ENCODE peak calls at places on chromosomes 16 and 17, in four cellular contexts. J is breast epithelium, V is ascending aorta, U is left ventricle myocardium inferior. Q is an unnamed sample.

GRCh38 chr16:29784157-29784556 is 6.1 kb downstream of the ZG16 start:
- DNase-seq in V (no peak), J (no peak), U (no peak), Q (no peak)

GRCh38 chr16:66278604-66279262 is 87.8 kb upstream of the CDH5 start:
- DNase-seq in V (no peak), J (no peak), U (no peak), Q (no peak)

GRCh38 chr17:41919165-41919817 is 540 bp upstream of the ACLY start:
- DNase-seq in J (no peak), U (no peak), V (no peak), Q (peak; percentile 75)

GRCh38 chr16:84237994-84238750 is 1.6 kb downstream of the KCNG4 start:
- DNase-seq in U (no peak), V (no peak), J (no peak), Q (no peak)

GRCh38 chr16:35210681-35211433 is 1751.4 kb downstream of the TP53TG3F start:
- DNase-seq in U (no peak), V (no peak), J (no peak), Q (no peak)

GRCh38 chr17:60586288-60586974 is 13.6 kb upstream of the PPM1D start:
- DNase-seq in U (no peak), V (no peak), J (no peak), Q (no peak)

GRCh38 chr17:51914613-51915012 is 243.9 kb downstream of the CA10 start:
- DNase-seq in U (no peak), V (no peak), J (no peak), Q (no peak)

GRCh38 chr16:81738831-81739496 is 40.1 kb upstream of the PLCG2 start:
- DNase-seq in V (no peak), U (peak; percentile 53), J (no peak), Q (no peak)

GRCh38 chr16:23121024-23121423 is 28.2 kb downstream of the USP31 start:
- DNase-seq in V (no peak), U (no peak), J (no peak), Q (no peak)

GRCh38 chr16:85157813-85158701 is 45.8 kb upstream of the CIBAR2 start:
- DNase-seq in U (no peak), J (no peak), V (no peak), Q (no peak)

GRCh38 chr17:81644976-81645952 is 8.3 kb downstream of the TSPAN10 start:
- DNase-seq in U (no peak), J (no peak), V (no peak), Q (no peak)

GRCh38 chr17:5226940-5227878 is 7.5 kb downstream of the SCIMP start:
- DNase-seq in V (no peak), J (no peak), U (no peak), Q (no peak)

GRCh38 chr17:61422116-61422799 is 22.6 kb downstream of the TBX2 start:
- DNase-seq in V (no peak), J (no peak), U (no peak), Q (no peak)

GRCh38 chr17:34987232-34987631 is 6.9 kb downstream of the LIG3 start:
- DNase-seq in J (no peak), U (no peak), V (no peak), Q (no peak)

GRCh38 chr17:49959183-49959935 is 9.6 kb upstream of the DLX4 start:
- DNase-seq in J (no peak), U (no peak), V (no peak), Q (no peak)

GRCh38 chr17:67216544-67217320 is 28.3 kb downstream of the HELZ start:
- DNase-seq in J (no peak), V (no peak), U (no peak), Q (no peak)

GRCh38 chr17:35218901-35219300 is 24.0 kb upstream of the SLFN5 start:
- DNase-seq in U (no peak), J (no peak), V (no peak), Q (no peak)

GRCh38 chr16:86519649-86520316 is 9.5 kb downstream of the FOXF1 start:
- DNase-seq in V (no peak), U (peak; percentile 51), J (no peak), Q (no peak)

GRCh38 chr17:57455063-57455914 is 199.0 kb downstream of the MSI2 start:
- DNase-seq in J (no peak), U (no peak), V (no peak), Q (no peak)

GRCh38 chr17:17824119-17824779 is 12.5 kb downstream of the SREBF1 start:
- DNase-seq in U (no peak), J (no peak), V (no peak), Q (no peak)

GRCh38 chr17:30095507-30096244 is 20.9 kb upstream of the NSRP1 start:
- DNase-seq in J (no peak), V (no peak), U (no peak), Q (no peak)

GRCh38 chr16:4273858-4274291 is 1.1 kb upstream of the TFAP4 start:
- DNase-seq in J (peak; percentile 47), V (peak; percentile 78), U (peak; percentile 60), Q (no peak)

GRCh38 chr17:37466471-37466870 is 23.2 kb upstream of the DUSP14 start:
- DNase-seq in J (no peak), U (no peak), V (no peak), Q (no peak)

GRCh38 chr17:66540131-66540781 is 237.8 kb downstream of the PRKCA start:
- DNase-seq in U (peak; percentile 35), V (no peak), J (peak; percentile 23), Q (no peak)

GRCh38 chr17:80992948-80993624 is 1.4 kb downstream of the CHMP6 start:
- DNase-seq in V (no peak), U (no peak), J (no peak), Q (no peak)

GRCh38 chr17:8084250-8084649 is 3.3 kb downstream of the ALOX12B start:
- DNase-seq in V (no peak), J (no peak), U (no peak), Q (no peak)

DNA sequence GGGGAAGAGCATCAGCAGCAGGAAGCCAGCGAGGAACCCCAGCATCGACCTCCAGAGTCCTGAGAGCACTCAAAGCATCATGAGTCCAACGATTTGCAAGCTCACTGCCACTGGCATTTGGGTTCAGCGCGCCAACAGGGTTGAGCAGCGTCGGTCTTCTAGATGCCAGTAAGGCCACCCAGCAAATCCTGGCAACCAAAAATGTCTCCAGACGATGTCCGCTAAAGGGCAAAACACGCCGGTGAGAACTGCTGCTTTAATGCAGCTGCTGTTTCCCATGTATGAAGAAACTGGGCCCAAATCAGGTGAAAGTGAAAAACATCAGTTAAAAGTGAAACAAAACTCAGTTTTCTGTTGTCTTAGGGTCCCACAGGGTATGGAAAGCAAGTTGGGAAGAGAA is 70.2 kb downstream of the ANKRD11 start:
- DNase-seq in U (no peak), J (no peak), V (no peak), Q (no peak)
- H3K4me3 ChIP-seq in U (no peak overlapping the region), J (no peak overlapping the region), V (no peak overlapping the region), Q (no peak overlapping the region)

DNA sequence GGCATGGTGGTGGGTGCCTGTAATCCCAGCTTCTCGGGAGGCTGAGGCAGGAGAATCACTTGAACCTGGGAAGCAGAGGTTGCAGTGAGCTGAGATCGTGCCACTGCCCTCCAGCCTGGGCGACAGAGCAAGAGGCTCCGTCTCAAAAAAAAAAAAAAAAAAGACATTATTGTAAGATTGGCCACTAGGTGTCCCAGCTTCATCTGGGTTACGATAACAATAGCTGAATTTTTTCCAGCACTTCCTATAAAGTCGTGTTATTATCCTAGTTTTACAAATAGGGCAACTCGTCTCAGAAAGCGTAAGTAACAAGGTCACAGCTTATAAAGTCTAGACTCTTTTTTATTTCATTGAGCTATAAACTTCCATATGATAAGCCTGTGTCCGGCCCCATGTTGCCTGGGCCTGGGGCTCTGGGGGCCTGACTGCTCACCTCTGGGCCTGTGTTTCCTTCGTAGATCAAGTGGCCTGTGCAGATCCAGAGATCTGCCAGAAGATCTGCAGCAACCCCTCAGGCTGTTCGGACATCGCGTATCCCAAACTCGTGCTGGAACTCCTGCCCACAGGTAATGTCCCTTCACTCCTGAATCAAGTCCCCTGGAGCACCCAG is 60.5 kb downstream of the SLC5A11 start:
- DNase-seq in J (no peak), U (no peak), V (no peak), Q (no peak)
- TF ChIP-seq CTCF in J (no peak), U (peak; percentile 59), V (peak; percentile 22), Q (peak; percentile 66)

DNA sequence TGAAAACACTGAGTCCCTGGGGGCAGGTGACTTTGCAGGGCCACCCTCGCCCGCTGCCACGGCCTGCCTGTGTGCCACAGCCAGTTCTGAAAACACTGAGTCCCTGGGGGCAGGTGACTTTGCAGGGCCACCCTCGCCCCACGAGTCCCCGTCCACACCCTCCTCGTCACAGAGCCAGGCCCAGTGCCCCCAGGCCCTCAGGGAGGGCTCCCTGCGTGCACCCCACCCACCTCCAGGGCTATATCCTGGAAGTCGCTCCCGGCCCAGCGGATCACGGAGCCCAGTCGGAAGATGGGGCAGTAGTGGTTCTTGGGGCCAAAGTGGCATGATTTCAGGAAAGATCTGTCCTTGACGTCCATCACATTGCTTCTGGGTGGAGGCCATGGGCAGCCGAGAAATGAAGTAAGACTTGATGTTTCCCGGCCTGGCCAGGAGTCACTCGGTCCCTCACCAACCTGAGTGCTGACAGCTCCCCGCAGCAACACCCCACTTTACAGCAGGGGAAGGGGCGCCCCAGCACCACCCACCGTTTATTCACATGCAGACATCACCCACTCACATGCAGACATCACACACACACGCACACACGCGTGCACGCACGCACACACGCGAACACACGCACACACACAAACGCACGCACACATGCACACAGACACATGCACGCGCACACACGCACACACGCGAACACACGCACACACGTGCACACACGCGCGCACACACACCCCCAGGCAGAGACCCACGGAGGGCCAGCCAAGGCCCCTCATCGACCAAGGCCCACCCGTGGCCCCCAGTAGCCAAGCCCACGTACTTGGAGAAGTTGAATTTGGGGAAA is 6.5 kb downstream of the P2RX5 start:
- DNase-seq in J (no peak), V (no peak), U (no peak), Q (no peak)
- H3K4me1 ChIP-seq in J (no peaks in the 10 kb centered on the region), V (no peaks in the 10 kb centered on the region), U (peaks cover 3% of the 10 kb centered on the region), Q (no peaks in the 10 kb centered on the region)

GRCh38 chr17:38673714-38674012 is 1.1 kb downstream of the EPOP start:
- DNase-seq in V (no peak), J (no peak), U (peak; percentile 22), Q (no peak)
- H3K4me3 ChIP-seq in V (peak overlapping the region; percentile 70), J (peak overlapping the region; percentile 63), U (peak overlapping the region; percentile 76), Q (peak overlapping the region; percentile 75)

GRCh38 chr17:12028611-12029010 is 7.9 kb downstream of the MAP2K4 start:
- DNase-seq in V (no peak), J (no peak), U (no peak), Q (no peak)
- TF ChIP-seq CTCF in V (no peak), J (no peak), U (no peak), Q (no peak)

DNA sequence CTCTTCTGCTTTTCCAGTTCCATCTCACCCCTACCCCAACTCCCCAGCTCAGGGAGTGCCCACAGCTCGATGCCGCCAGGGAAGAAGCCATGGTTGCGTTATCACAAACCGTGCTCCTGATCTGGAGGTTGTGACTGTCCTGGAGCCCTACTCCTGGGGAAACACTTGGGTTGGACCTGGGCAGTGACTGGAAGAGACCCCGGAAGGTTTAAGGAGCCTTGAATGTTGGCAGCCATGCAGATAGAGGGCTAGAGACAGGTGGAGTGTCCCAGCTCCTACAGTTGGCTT is 2.6 kb downstream of the MMP15 start:
- DNase-seq in U (peak; percentile 9), V (no peak), J (no peak), Q (no peak)
- H3K4me1 ChIP-seq in U (peaks cover 100% of the 10 kb centered on the region), V (peaks cover 7% of the 10 kb centered on the region), J (peaks cover 8% of the 10 kb centered on the region), Q (peaks cover 2% of the 10 kb centered on the region)

DNA sequence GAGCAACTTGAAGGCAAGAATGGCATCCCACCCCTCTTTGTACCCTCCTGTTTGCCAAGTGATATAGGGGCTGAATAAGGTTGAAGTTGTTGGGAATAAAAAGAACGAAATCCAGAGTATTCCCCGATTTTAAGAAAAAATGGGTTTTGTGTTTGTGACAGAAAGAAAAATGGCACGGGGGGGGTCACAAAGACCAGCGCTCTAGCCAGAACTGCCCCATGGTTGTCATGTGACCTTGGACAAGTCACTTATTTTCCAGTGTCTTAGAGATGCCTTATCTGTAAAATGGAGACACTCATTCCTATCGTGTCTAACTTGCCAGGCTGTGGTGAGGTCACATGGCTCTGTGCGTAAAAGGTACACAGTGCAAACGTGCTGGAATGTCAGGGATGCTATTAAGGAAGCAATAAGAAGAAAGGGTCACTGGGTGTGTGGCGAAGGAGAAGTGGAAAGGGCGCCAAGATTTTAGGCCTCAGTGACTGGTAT is 1.6 kb upstream of the HEXIM1 start:
- DNase-seq in J (peak; percentile 84), V (peak; percentile 83), U (no peak), Q (no peak)
- H3K4me3 ChIP-seq in J (peak overlapping the region; percentile 66), V (peak overlapping the region; percentile 73), U (peak overlapping the region; percentile 87), Q (peak overlapping the region; percentile 66)

Q was measured in RWPE2.